ENCODE peak calls at places on chromosomes 3 and 15, in seven cellular contexts. V is endothelial cell of umbilical vein, O is tibial nerve, T is transverse colon, K is GM12878, D is H1, U is HCT116. E is an unnamed sample.

GRCh38 chr3:180913582-180914404 is 1.3 kb downstream of the FXR1 start:
- DNase-seq in V (peak), O (no peak), T (no peak), K (no peak), D (no peak), U (no peak), E (no peak)

GRCh38 chr3:105747056-105747455 is 121.8 kb downstream of the CBLB start:
- DNase-seq in V (peak), O (no peak), T (no peak), K (no peak), D (no peak), U (no peak), E (no peak)

GRCh38 chr3:16079519-16079918 is 95.0 kb upstream of the GALNT15 start:
- DNase-seq in V (peak), O (no peak), T (no peak), K (no peak), D (no peak), U (no peak), E (no peak)

GRCh38 chr3:195883801-195884200 is 24.6 kb downstream of the TNK2 start:
- DNase-seq in V (no peak), O (no peak), T (no peak), K (no peak), D (no peak), U (no peak), E (no peak)

GRCh38 chr3:149660462-149660861 is 2.6 kb upstream of the WWTR1 start:
- DNase-seq in V (peak), O (no peak), T (no peak), K (no peak), D (no peak), U (no peak), E (no peak)

GRCh38 chr3:195865752-195866151 is 42.6 kb downstream of the TNK2 start:
- DNase-seq in V (no peak), O (no peak), T (no peak), K (no peak), D (no peak), U (no peak), E (no peak)

GRCh38 chr15:70172124-70172523 is 74.4 kb upstream of the TLE3 start:
- DNase-seq in V (no peak), O (no peak), T (no peak), K (no peak), D (no peak), U (no peak), E (no peak)

GRCh38 chr3:141354517-141354916 is 13.8 kb upstream of the ZBTB38 start:
- DNase-seq in V (no peak), O (no peak), T (no peak), K (no peak), D (no peak), U (no peak), E (no peak)

DNA sequence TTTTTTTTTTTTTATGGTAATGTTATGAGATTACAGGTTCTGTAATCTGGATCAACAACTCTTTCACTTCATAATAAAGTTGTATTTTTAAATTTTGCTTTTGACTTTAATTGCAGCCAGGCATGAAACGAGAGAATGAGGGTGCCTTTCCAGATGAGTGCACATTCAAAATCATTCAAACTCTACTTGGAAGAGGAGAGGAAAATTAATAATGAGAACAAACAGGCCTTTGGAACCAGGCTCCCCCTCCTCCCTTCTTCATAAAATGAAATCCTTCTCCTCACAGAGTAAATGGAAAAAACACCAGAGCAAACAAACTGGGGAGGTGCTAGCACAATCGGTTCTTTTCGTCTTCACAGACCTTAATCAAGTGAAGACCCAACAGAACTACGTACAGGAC is 77.0 kb upstream of the LRIG1 start:
- DNase-seq in V (no peak), O (no peak), T (no peak), K (no peak), D (no peak), U (no peak), E (no peak)
- TF ChIP-seq POLR2A in V (no peak), O (no peak), T (no peak), K (no peak), D (no peak), U (no peak), E (no peak)

DNA sequence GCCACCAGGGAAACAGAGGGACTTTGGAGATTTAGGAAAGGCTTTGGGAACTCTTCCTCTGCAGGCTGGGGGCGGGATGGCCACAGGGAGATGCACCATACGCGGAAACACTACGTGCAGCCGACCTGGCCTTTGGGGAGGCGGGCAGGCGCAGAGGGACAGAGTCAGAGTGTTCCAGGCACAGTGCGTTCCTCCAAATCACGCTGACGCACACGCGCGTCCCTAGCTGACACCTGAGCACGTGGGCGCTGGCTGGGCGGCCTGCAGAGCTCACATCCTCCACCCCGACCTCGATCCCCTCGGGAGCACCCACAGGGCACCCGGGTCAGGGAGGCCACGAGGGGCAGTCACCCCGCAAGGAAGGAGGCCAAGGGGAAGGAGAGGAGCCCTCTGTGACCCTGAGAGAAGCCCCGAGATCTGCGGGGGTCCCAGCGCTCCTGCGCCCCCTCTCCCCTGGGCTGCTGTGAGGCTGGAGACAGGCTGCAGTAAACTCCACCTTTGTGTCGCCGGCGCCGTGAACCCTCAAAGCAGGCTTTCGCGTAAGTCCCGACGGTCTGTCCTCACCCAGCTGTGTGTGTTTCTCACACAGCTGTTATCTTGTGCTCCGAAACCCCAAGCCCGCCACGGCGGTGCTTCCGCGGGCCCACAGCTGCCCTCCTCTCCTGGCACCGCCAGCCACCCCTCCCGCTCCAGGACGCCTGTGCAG is 196.3 kb downstream of the OCA2 start:
- DNase-seq in V (no peak), O (no peak), T (no peak), K (no peak), D (peak), U (no peak), E (no peak)
- TF ChIP-seq POLR2A in V (no peak), O (no peak), T (no peak), K (no peak), D (no peak), U (no peak), E (no peak)

GRCh38 chr3:155744626-155745324 is at the start of gene PLCH1:
- DNase-seq in V (peak), O (peak), T (peak), K (no peak), D (peak), U (peak), E (peak)

GRCh38 chr3:155743616-155744015 is 1.3 kb downstream of the PLCH1 start:
- DNase-seq in V (peak), O (no peak), T (no peak), K (no peak), D (no peak), U (no peak), E (no peak)

GRCh38 chr3:155742339-155742980 is 2.4 kb downstream of the PLCH1 start:
- DNase-seq in V (no peak), O (no peak), T (no peak), K (no peak), D (no peak), U (no peak), E (no peak)

GRCh38 chr3:155745795-155746550 is 1.1 kb upstream of the PLCH1 start:
- DNase-seq in V (peak), O (no peak), T (peak), K (no peak), D (peak), U (peak), E (peak)

GRCh38 chr3:155744091-155744625 is 713 bp downstream of the PLCH1 start:
- DNase-seq in V (no peak), O (no peak), T (peak), K (no peak), D (peak), U (peak), E (peak)
- TF ChIP-seq POLR2A in V (no peak), O (no peak), T (peak), K (no peak), D (no peak), U (peak), E (no peak)

DNA sequence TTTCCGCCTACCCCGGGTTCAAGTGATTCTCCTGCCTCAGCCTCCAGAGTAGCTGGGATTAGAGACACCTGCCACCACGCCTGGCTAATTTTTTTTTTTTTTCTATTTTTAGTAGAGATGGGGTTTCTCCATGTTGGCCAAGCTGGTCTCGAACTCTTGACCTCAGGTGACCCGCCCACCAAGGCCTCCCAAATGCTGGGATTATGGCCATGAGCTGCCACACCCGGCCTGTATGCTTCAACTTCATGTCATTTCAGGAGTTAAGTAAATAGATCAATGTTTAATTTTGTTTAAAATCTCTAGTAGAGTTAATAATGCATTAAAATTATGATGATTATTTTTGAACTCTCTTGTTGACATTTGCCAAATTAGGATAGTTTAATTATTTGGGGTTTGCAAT is 121.1 kb upstream of the ALDH1A3 start:
- DNase-seq in V (no peak), O (no peak), T (no peak), K (no peak), D (no peak), U (no peak), E (no peak)
- TF ChIP-seq POLR2A in V (no peak), O (no peak), T (no peak), K (no peak), D (no peak), U (no peak), E (no peak)

GRCh38 chr15:63048115-63048985 is 5.8 kb downstream of the TPM1 start:
- DNase-seq in V (peak), O (peak), T (peak), K (peak), D (peak), U (peak), E (peak)

GRCh38 chr15:63049747-63050439 is 7.3 kb downstream of the TPM1 start:
- DNase-seq in V (peak), O (no peak), T (no peak), K (no peak), D (no peak), U (no peak), E (no peak)

GRCh38 chr15:63047792-63048114 is 5.2 kb downstream of the TPM1 start:
- DNase-seq in V (no peak), O (no peak), T (no peak), K (no peak), D (no peak), U (no peak), E (no peak)

GRCh38 chr15:63050737-63051700 is 8.5 kb downstream of the TPM1 start:
- DNase-seq in V (peak), O (no peak), T (peak), K (no peak), D (no peak), U (no peak), E (no peak)

DNA sequence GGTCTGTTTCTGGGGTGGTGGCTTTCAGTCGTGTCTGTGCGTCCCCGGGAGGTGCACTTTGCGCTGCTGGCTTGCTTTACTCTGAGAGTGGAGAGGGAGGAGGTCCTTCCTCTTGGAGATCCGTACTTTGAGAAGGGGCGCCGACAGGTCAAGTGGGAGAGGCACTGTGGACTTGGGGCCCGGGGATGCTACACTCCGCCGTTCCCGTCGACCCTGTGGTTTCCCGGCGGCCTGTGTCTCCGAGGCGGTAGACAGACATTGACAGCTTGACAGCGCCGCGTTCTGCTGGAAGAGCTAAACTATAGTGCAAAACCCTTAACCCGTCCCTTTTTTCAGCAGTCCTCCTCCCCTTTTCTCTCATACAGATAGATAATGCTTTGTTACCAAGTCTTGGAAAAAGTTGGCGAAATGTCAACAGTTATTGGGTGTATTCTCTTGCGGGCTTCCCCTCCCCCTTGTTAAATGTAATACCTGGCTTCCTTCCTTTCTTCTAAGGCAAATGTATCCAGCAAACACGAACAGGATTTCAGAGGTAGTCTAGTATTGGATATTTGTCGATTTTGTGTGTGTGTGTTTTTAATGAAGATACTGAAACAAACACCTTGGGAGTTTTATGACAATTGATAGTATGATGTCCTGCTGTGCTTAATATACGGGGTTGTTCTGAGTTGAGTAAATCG is 6.6 kb downstream of the TPM1 start:
- DNase-seq in V (peak), O (no peak), T (peak), K (no peak), D (peak), U (no peak), E (no peak)
- TF ChIP-seq POLR2A in V (peak), O (no peak), T (no peak), K (no peak), D (peak), U (no peak), E (no peak)

GRCh38 chr15:88048237-88048636 is 208.3 kb downstream of the NTRK3 start:
- DNase-seq in V (no peak), O (no peak), T (no peak), K (no peak), D (no peak), U (no peak), E (no peak)
- TF ChIP-seq POLR2A in V (no peak), O (no peak), T (no peak), K (no peak), D (no peak), U (no peak), E (no peak)

DNA sequence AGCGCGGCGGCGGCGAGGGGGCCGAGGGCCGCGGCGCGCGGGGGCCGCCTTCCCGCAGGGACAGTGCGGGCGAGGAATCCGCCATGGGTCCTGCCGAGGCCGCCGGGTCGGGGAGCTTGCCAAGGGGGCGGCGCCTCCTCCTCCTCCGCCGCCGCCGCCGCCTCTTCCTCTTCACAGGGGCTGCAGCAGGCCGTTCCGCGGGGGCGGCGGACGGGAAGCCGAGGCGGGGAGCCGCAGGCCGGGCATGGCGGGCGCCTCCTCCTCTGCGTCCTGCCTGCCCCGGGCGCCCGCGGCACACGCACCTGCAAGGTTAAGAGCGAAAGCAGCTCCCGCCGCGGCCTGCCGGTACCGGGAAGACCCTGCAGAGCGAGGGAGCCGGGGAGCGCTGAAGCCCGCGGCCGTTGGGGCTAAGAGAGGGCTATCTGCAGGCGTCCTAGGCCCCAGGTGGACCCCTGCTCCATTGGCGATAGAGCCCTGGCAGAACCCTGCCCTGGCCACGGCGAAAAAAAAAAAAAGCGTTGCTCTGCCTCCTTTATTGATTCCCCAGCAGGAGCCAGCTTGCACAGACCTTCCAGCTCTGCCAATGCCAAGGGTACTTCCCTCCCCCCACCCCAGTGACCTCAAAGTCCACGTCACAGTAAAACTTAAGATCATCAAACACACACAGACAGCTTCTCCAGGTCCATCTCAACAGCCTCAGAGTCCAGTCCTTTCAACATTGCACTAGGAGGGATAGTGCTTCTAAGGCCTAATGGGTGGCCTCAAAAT is at the start of gene LYSMD2:
- DNase-seq in V (peak), O (peak), T (peak), K (no peak), D (no peak), U (no peak), E (peak)
- TF ChIP-seq POLR2A in V (no peak), O (no peak), T (peak), K (peak), D (no peak), U (peak), E (peak)

GRCh38 chr15:68994981-68995753 is 19.3 kb upstream of the NOX5 start:
- DNase-seq in V (no peak), O (no peak), T (no peak), K (no peak), D (no peak), U (no peak), E (no peak)
- TF ChIP-seq POLR2A in V (no peak), O (no peak), T (no peak), K (no peak), D (no peak), U (no peak), E (no peak)

E was measured in H54.